ENCODE peak calls at places on chromosomes 16 and 17, in eight cellular contexts. O is stomach, L is lower leg skin, J is body of pancreas, R is ovary, I is A549, S is adrenal gland, N is spleen. K is an unnamed sample.

GRCh38 chr16:88747588-88748301 is 37.3 kb downstream of the PIEZO1 start:
- DNase-seq in O (peak), L (no peak), J (peak), R (no peak), I (peak), S (no peak), N (no peak), K (peak)

GRCh38 chr16:75058815-75059214 is 57.8 kb downstream of the LDHD start:
- DNase-seq in O (no peak), L (no peak), J (no peak), R (peak), I (no peak), S (no peak), N (no peak), K (no peak)

GRCh38 chr17:36592711-36593321 is 1.1 kb downstream of the DHRS11 start:
- DNase-seq in O (no peak), L (no peak), J (no peak), R (no peak), I (no peak), S (no peak), N (peak), K (no peak)

GRCh38 chr17:51486885-51487520 is 226.7 kb downstream of the UTP18 start:
- DNase-seq in O (no peak), L (no peak), J (no peak), R (no peak), I (no peak), S (no peak), N (no peak), K (no peak)

GRCh38 chr17:76350463-76350862 is 3.3 kb downstream of the PRPSAP1 start:
- DNase-seq in O (no peak), L (no peak), J (no peak), R (no peak), I (no peak), S (no peak), N (no peak), K (no peak)

GRCh38 chr17:60729854-60730253 is 52.2 kb downstream of the BCAS3 start:
- DNase-seq in O (no peak), L (no peak), J (no peak), R (no peak), I (no peak), S (no peak), N (no peak), K (no peak)

GRCh38 chr17:74919440-74920305 is 3.4 kb downstream of the USH1G start:
- DNase-seq in O (peak), L (no peak), J (peak), R (no peak), I (peak), S (no peak), N (no peak), K (no peak)

GRCh38 chr16:72467157-72467759 is 295.3 kb upstream of the PMFBP1 start:
- DNase-seq in O (no peak), L (no peak), J (no peak), R (no peak), I (peak), S (no peak), N (no peak), K (no peak)

GRCh38 chr16:17447273-17447672 is 23.5 kb downstream of the XYLT1 start:
- DNase-seq in O (no peak), L (no peak), J (no peak), R (no peak), I (no peak), S (no peak), N (no peak), K (no peak)

GRCh38 chr17:17712268-17712924 is 31.1 kb downstream of the RAI1 start:
- DNase-seq in O (no peak), L (no peak), J (no peak), R (no peak), I (no peak), S (no peak), N (no peak), K (no peak)

GRCh38 chr17:76076765-76077581 is 2.0 kb upstream of the ZACN start:
- DNase-seq in O (no peak), L (no peak), J (no peak), R (no peak), I (no peak), S (no peak), N (peak), K (no peak)

GRCh38 chr16:88390760-88391496 is 8.2 kb downstream of the ZNF469 start:
- DNase-seq in O (no peak), L (no peak), J (no peak), R (no peak), I (no peak), S (no peak), N (no peak), K (no peak)

GRCh38 chr16:11691771-11692170 is 23.5 kb downstream of the SNN start:
- DNase-seq in O (no peak), L (no peak), J (no peak), R (no peak), I (no peak), S (no peak), N (no peak), K (no peak)

GRCh38 chr17:64632193-64632592 is 29.9 kb downstream of the SMURF2 start:
- DNase-seq in O (no peak), L (no peak), J (no peak), R (no peak), I (no peak), S (no peak), N (no peak), K (no peak)

GRCh38 chr17:39092672-39093250 is 58.7 kb downstream of the PLXDC1 start:
- DNase-seq in O (no peak), L (no peak), J (no peak), R (no peak), I (no peak), S (no peak), N (no peak), K (no peak)

GRCh38 chr17:65595071-65595655 is 33.7 kb upstream of the AXIN2 start:
- DNase-seq in O (no peak), L (no peak), J (no peak), R (no peak), I (peak), S (no peak), N (no peak), K (no peak)

GRCh38 chr17:39867084-39867890 is 715 bp upstream of the ZPBP2 start:
- DNase-seq in O (no peak), L (no peak), J (no peak), R (no peak), I (no peak), S (no peak), N (peak), K (no peak)

GRCh38 chr17:50117202-50118040 is 12.5 kb downstream of the SAMD14 start:
- DNase-seq in O (peak), L (no peak), J (peak), R (peak), I (peak), S (peak), N (peak), K (peak)

GRCh38 chr16:2964416-2965223 is 545 bp downstream of the KREMEN2 start:
- DNase-seq in O (peak), L (no peak), J (peak), R (no peak), I (peak), S (no peak), N (peak), K (peak)

GRCh38 chr16:69311115-69311532 is at the start of gene VPS4A:
- DNase-seq in O (peak), L (peak), J (peak), R (peak), I (peak), S (peak), N (peak), K (peak)

GRCh38 chr17:79864617-79865250 is 25.5 kb upstream of the CBX4 start:
- DNase-seq in O (no peak), L (no peak), J (no peak), R (no peak), I (no peak), S (no peak), N (peak), K (no peak)

GRCh38 chr16:47069841-47070584 is 73.7 kb downstream of the NETO2 start:
- DNase-seq in O (no peak), L (no peak), J (no peak), R (no peak), I (no peak), S (no peak), N (peak), K (no peak)

GRCh38 chr17:2214887-2215615 is 88.5 kb downstream of the SMG6 start:
- DNase-seq in O (no peak), L (no peak), J (peak), R (no peak), I (no peak), S (no peak), N (no peak), K (no peak)

GRCh38 chr17:39352511-39352910 is 48.9 kb downstream of the FBXL20 start:
- DNase-seq in O (no peak), L (no peak), J (no peak), R (no peak), I (no peak), S (no peak), N (no peak), K (no peak)

GRCh38 chr16:11098601-11099377 is 154.4 kb downstream of the CLEC16A start:
- DNase-seq in O (no peak), L (no peak), J (no peak), R (no peak), I (no peak), S (no peak), N (no peak), K (no peak)

GRCh38 chr17:82285141-82285540 is 11.6 kb upstream of the CSNK1D start:
- DNase-seq in O (no peak), L (no peak), J (no peak), R (no peak), I (no peak), S (no peak), N (no peak), K (no peak)

GRCh38 chr17:47915667-47916242 is 19.7 kb downstream of the SP2 start:
- DNase-seq in O (no peak), L (no peak), J (no peak), R (peak), I (no peak), S (no peak), N (no peak), K (no peak)

GRCh38 chr17:67246648-67247415 is 1.8 kb upstream of the HELZ start:
- DNase-seq in O (peak), L (peak), J (peak), R (no peak), I (peak), S (peak), N (peak), K (peak)

GRCh38 chr17:81865733-81866439 is 5.3 kb downstream of the ARHGDIA start:
- DNase-seq in O (peak), L (no peak), J (peak), R (no peak), I (no peak), S (no peak), N (no peak), K (peak)

GRCh38 chr17:76537578-76538280 is at the start of gene CYGB:
- DNase-seq in O (no peak), L (no peak), J (no peak), R (no peak), I (no peak), S (no peak), N (peak), K (no peak)

GRCh38 chr17:76982408-76983074 is 114.3 kb downstream of the MGAT5B start:
- DNase-seq in O (no peak), L (no peak), J (no peak), R (no peak), I (no peak), S (no peak), N (no peak), K (no peak)

GRCh38 chr16:10308305-10309193 is 77.3 kb upstream of the ATF7IP2 start:
- DNase-seq in O (peak), L (peak), J (no peak), R (no peak), I (no peak), S (no peak), N (no peak), K (no peak)

GRCh38 chr16:70694088-70694487 is 8.2 kb upstream of the MTSS2 start:
- DNase-seq in O (no peak), L (no peak), J (no peak), R (no peak), I (peak), S (peak), N (no peak), K (no peak)

GRCh38 chr16:66486773-66487579 is 59.9 kb downstream of the BEAN1 start:
- DNase-seq in O (peak), L (no peak), J (no peak), R (no peak), I (no peak), S (no peak), N (no peak), K (peak)

DNA sequence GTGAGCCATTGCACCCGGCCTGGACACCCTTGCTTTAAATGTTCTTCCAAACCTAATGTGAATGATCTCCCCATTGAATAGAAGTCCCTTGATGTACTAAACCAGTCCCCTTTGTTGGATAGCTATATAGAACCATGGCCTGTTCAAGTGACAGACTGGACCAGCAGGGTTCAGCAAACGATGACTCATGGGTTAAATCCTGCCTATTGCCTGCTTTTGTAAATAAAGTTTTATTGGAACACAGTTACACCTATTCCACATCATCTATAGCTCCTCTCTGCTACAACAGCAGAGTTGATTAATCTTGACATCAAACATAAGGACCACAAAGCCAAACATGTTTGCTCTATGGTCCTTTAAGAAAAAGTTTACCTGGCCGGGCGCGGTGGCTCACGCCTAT is 56.1 kb downstream of the CRISPLD2 start:
- DNase-seq in O (no peak), L (no peak), J (no peak), R (no peak), I (no peak), S (no peak), N (no peak), K (no peak)
- TF ChIP-seq POLR2A in O (no peak), L (no peak), J (no peak), R (no peak), I (no peak), S (no peak), N (no peak), K (no peak)

DNA sequence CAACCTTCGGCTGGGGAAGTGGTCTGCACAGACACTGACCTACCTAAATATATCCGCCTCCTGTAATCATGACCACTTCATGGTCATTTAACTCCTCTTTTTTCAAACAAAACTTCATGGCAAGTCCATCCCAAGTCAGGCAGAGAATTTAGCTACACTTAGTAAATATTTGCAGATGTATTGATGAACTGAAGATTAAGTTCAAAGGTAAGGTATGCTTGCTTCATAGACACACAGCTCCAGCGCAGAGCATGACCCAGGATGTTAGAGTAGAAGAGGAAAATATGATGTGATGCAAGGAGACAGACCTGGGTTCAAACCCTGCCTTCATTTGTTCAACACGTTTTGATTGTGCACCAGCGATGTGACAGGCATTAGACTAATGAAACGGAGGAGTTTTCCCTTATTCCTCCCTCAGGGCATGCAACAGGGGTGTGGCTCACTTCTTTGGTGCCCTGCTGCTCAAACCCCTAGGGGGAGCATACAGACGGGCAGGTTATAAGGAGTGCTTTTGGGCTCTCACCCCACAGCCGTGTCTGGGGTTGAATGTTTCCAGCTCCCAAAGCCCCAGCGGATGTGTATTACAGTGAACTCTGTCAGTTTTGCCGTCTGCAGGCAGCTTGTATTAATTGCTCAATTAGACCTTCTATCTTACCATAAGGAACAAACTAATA is 23.9 kb upstream of the CLEC3A start:
- DNase-seq in O (no peak), L (no peak), J (no peak), R (no peak), I (no peak), S (no peak), N (no peak), K (no peak)
- TF ChIP-seq CTCF in O (no peak), L (no peak), J (no peak), R (no peak), I (no peak), S (no peak), N (no peak), K (no peak)

DNA sequence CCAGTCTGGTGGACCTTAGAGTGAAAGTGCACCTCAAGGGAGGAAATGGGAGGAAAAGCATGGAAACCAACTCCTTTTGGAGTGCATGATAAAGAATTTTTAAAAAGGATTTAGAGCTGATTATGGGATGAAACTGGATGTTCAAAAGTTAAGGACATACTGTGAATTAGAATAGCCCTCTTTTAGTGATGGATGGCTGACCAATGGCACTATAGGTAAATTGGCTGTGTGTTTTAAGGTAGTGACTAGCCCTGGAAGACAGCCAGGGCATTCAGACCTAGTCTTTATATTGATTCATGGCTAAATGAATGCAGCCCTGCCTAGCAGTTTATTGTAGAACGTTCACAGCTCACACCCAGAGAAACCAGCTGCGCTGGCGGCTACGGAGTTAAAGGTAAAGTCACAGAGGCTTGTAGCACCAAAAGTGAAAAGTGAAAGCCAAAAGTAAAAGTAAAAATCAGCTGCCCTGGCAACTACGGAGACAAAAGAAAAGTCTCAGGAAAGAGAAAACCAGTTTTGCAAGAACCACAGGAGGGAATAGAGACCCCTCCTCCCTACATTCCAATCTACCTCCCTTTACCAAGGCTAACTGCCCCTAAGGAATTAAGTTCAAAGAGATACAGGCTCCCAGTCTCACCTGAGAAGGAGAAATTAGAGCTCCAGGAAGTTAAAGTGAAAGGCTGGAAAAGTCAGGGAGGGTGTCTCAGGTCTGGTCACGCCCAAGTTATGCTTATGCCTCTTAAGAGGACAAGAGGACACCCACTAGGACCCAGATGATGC is 21.8 kb downstream of the ACSM1 start:
- DNase-seq in O (peak), L (peak), J (peak), R (peak), I (no peak), S (peak), N (peak), K (no peak)
- TF ChIP-seq POLR2A in O (no peak), L (no peak), J (peak), R (no peak), I (no peak), S (no peak), N (no peak), K (no peak)

DNA sequence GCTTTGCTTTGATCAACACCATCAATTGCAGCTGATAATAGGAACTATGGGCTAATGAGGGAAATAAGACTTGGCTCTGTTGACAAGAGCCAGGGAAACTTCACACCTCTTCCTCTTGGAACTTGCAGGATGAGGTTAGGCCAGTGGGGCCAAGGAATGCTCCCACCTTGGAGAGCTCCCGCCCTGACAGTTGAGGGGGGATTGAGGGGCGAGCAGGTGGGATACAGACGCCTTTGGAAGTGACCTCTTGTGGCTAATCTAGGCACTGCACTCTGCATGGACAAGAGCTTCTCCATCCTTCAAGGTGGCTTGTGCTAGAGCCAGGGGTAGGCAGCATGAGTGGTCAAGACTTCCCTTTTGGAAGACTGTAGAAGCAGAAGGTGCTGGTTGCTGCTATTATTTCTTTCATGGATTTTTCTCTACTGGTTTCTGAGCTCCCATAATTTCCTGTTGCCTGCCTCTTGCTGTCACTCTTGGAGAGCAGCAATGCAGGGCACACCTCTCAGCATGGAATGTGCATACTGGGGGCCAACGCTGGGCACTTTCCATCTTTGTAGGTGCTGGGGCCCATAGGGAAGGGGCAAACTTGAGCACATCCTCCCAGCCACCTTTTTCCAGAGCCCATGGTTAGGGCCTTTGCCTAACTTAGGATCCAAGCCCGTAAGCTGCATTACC is 2.3 kb upstream of the PHF12 start:
- DNase-seq in O (peak), L (peak), J (peak), R (peak), I (peak), S (peak), N (no peak), K (peak)
- TF ChIP-seq CTCF in O (peak), L (peak), J (peak), R (peak), I (peak), S (peak), N (peak), K (peak)

GRCh38 chr17:69501591-69502468 is 87.3 kb downstream of the MAP2K6 start:
- DNase-seq in O (peak), L (peak), J (peak), R (peak), I (peak), S (no peak), N (no peak), K (peak)
- TF ChIP-seq POLR2A in O (no peak), L (no peak), J (peak), R (no peak), I (no peak), S (no peak), N (no peak), K (no peak)

GRCh38 chr17:78852709-78853111 is 12.1 kb upstream of the USP36 start:
- DNase-seq in O (peak), L (no peak), J (no peak), R (peak), I (no peak), S (no peak), N (no peak), K (no peak)
- TF ChIP-seq CTCF in O (no peak), L (no peak), J (no peak), R (no peak), I (no peak), S (no peak), N (no peak), K (peak)

GRCh38 chr17:42312285-42313130 is 24.2 kb downstream of the STAT5A start:
- DNase-seq in O (peak), L (peak), J (peak), R (peak), I (peak), S (peak), N (peak), K (peak)

GRCh38 chr17:42310281-42311156 is 22.2 kb downstream of the STAT5A start:
- DNase-seq in O (no peak), L (no peak), J (no peak), R (peak), I (no peak), S (peak), N (no peak), K (no peak)

GRCh38 chr17:42313389-42313772 is 25.1 kb downstream of the STAT5A start:
- DNase-seq in O (no peak), L (no peak), J (no peak), R (no peak), I (no peak), S (no peak), N (no peak), K (no peak)

GRCh38 chr17:42312035-42312284 is 23.7 kb downstream of the STAT5A start:
- DNase-seq in O (no peak), L (no peak), J (no peak), R (peak), I (no peak), S (peak), N (no peak), K (no peak)

GRCh38 chr17:42311240-42312034 is 23.1 kb downstream of the STAT5A start:
- DNase-seq in O (peak), L (peak), J (peak), R (peak), I (no peak), S (peak), N (peak), K (peak)
- TF ChIP-seq POLR2A in O (no peak), L (no peak), J (no peak), R (peak), I (no peak), S (peak), N (no peak), K (peak)